ENCODE peak calls at places on chromosomes 7 and 10, in eight cellular contexts. Y, H, I, R, B, V, O and A are unnamed samples.

GRCh38 chr7:118949031-118949430 is 724.5 kb downstream of the ANKRD7 start:
- DNase-seq in I (no peak), V (no peak), R (no peak), Y (no peak), O (no peak), H (no peak), B (no peak), A (no peak)

GRCh38 chr10:84156768-84157167 is 16.8 kb upstream of the GPR15LG start:
- DNase-seq in H (peak; percentile 67), V (no peak), O (peak; percentile 68), I (no peak), B (no peak), R (no peak), Y (peak; percentile 42), A (no peak)

GRCh38 chr10:113037222-113037621 is 87.2 kb downstream of the TCF7L2 start:
- DNase-seq in Y (no peak), R (no peak), B (no peak), V (no peak), O (no peak), H (no peak), I (no peak), A (no peak)

GRCh38 chr10:49539320-49539885 is 482 bp upstream of the ERCC6 start:
- DNase-seq in H (peak; percentile 54), V (no peak), O (peak; percentile 36), B (peak; percentile 71), I (peak; percentile 28), Y (no peak), R (no peak), A (peak; percentile 24)

GRCh38 chr7:44386139-44386913 is 60.9 kb upstream of the CAMK2B start:
- DNase-seq in O (no peak), B (no peak), Y (no peak), I (no peak), R (no peak), V (no peak), H (no peak), A (no peak)

GRCh38 chr10:127907411-127908105 is 655 bp downstream of the PTPRE start:
- DNase-seq in R (no peak), Y (no peak), B (no peak), I (no peak), H (no peak), V (no peak), O (peak; percentile 38), A (no peak)

GRCh38 chr10:36236341-36236740 is 594.2 kb upstream of the FZD8 start:
- DNase-seq in B (no peak), O (no peak), R (no peak), I (no peak), H (no peak), Y (no peak), V (no peak), A (no peak)

GRCh38 chr10:101840741-101841453 is 2.7 kb downstream of the KCNIP2 start:
- DNase-seq in H (peak; percentile 82), B (peak; percentile 55), V (no peak), I (peak; percentile 90), Y (no peak), R (no peak), O (peak; percentile 84), A (peak; percentile 52)

GRCh38 chr7:116628971-116629586 is 42.9 kb upstream of the MET start:
- DNase-seq in Y (no peak), R (peak; percentile 6), O (no peak), B (no peak), V (no peak), H (no peak), I (no peak), A (peak; percentile 20)

GRCh38 chr10:113423877-113424276 is 129.0 kb upstream of the HABP2 start:
- DNase-seq in Y (no peak), B (no peak), H (no peak), V (no peak), R (no peak), I (no peak), O (no peak), A (no peak)

GRCh38 chr7:146772581-146772980 is 656.0 kb downstream of the CNTNAP2 start:
- DNase-seq in B (no peak), O (no peak), V (peak; percentile 38), I (peak; percentile 10), Y (no peak), H (no peak), R (no peak), A (no peak)

GRCh38 chr7:136470179-136470578 is 398.3 kb upstream of the CHRM2 start:
- DNase-seq in B (no peak), Y (no peak), R (no peak), I (no peak), H (no peak), V (no peak), O (no peak), A (no peak)

GRCh38 chr10:131860806-131861440 is 39.9 kb upstream of the PPP2R2D start:
- DNase-seq in V (no peak), I (no peak), H (peak; percentile 8), R (no peak), B (no peak), O (no peak), Y (no peak), A (no peak)

GRCh38 chr7:131346885-131347592 is 19.4 kb downstream of the MKLN1 start:
- DNase-seq in R (no peak), B (no peak), H (no peak), I (no peak), Y (no peak), V (peak; percentile 42), O (no peak), A (no peak)

GRCh38 chr7:130970196-130970595 is 236.2 kb upstream of the KLF14 start:
- DNase-seq in H (no peak), Y (no peak), R (no peak), V (no peak), O (peak; percentile 60), I (no peak), B (no peak), A (no peak)

GRCh38 chr10:114118514-114118913 is 55.5 kb downstream of the CCDC186 start:
- DNase-seq in V (no peak), O (no peak), R (no peak), Y (no peak), B (no peak), I (no peak), H (no peak), A (no peak)

GRCh38 chr7:135768064-135768463 is 19.5 kb upstream of the FAM180A start:
- DNase-seq in O (no peak), I (no peak), H (no peak), B (no peak), Y (no peak), R (no peak), V (no peak), A (no peak)

GRCh38 chr7:27178366-27178765 is 4.2 kb upstream of the HOXA10 start:
- DNase-seq in B (no peak), I (no peak), Y (no peak), V (no peak), O (no peak), R (no peak), H (no peak), A (no peak)

GRCh38 chr7:158955932-158956804 is 99.8 kb downstream of the DYNC2I1 start:
- DNase-seq in O (no peak), H (no peak), B (no peak), Y (no peak), V (no peak), I (no peak), R (no peak), A (no peak)

GRCh38 chr7:129949292-129950133 is 3.2 kb downstream of the UBE2H start:
- DNase-seq in B (peak; percentile 76), H (no peak), R (no peak), I (no peak), Y (no peak), O (peak; percentile 39), V (peak; percentile 80), A (peak; percentile 16)

GRCh38 chr10:74825033-74825370 is 1.4 kb upstream of the KAT6B start:
- DNase-seq in Y (peak; percentile 16), H (peak; percentile 71), R (no peak), I (peak; percentile 31), B (peak; percentile 64), O (peak; percentile 60), V (no peak), A (no peak)

GRCh38 chr10:86943316-86944030 is 13.9 kb downstream of the MMRN2 start:
- DNase-seq in R (peak; percentile 1), H (peak; percentile 28), V (no peak), I (no peak), O (no peak), B (no peak), Y (no peak), A (no peak)

GRCh38 chr10:129342385-129342784 is 124.7 kb upstream of the MGMT start:
- DNase-seq in B (no peak), H (no peak), R (no peak), I (no peak), V (no peak), Y (no peak), O (no peak), A (no peak)